ENCODE peak calls at places on chromosomes 4 and X, in four cellular contexts. H is IMR-90, F is H1, U is H9. X is an unnamed sample.

GRCh38 chrX:4851534-4851933 is 1138.1 kb upstream of the PRKX start:
- DNase-seq in U (no peak), F (no peak), H (no peak), X (no peak)

GRCh38 chr4:52907510-52907909 is 45.4 kb downstream of the RASL11B start:
- DNase-seq in U (no peak), H (peak; percentile 65), F (no peak), X (no peak)

GRCh38 chr4:144582975-144583374 is 63.0 kb upstream of the HHIP start:
- DNase-seq in F (no peak), H (peak; percentile 28), U (no peak), X (no peak)

GRCh38 chrX:154348646-154349358 is 25.6 kb downstream of the FLNA start:
- DNase-seq in F (no peak), H (no peak), U (no peak), X (peak; percentile 21)

GRCh38 chr4:68591204-68591603 is 15.1 kb upstream of the UGT2B17 start:
- DNase-seq in H (no peak), F (no peak), U (no peak), X (peak; percentile 35)

GRCh38 chrX:67296395-67296794 is 247.4 kb upstream of the AR start:
- DNase-seq in U (no peak), H (no peak), F (no peak), X (no peak)

GRCh38 chr4:88457307-88458090 is 580 bp downstream of the HERC5 start:
- DNase-seq in U (peak; percentile 64), F (no peak), H (no peak), X (peak; percentile 57)

GRCh38 chr4:25702848-25703247 is 47.2 kb downstream of the SLC34A2 start:
- DNase-seq in U (no peak), H (peak; percentile 67), F (no peak), X (peak; percentile 29)

GRCh38 chr4:100268807-100269206 is 78.5 kb upstream of the DDIT4L start:
- DNase-seq in H (no peak), U (no peak), F (no peak), X (no peak)

GRCh38 chr4:61896717-61897116 is 696.6 kb downstream of the ADGRL3 start:
- DNase-seq in F (no peak), H (no peak), U (no peak), X (no peak)

GRCh38 chr4:48538358-48538757 is 48.3 kb downstream of the ZAR1 start:
- DNase-seq in U (no peak), H (no peak), F (no peak), X (no peak)

GRCh38 chr4:182207806-182208483 is 35.3 kb upstream of the TENM3 start:
- DNase-seq in H (peak; percentile 94), F (no peak), U (no peak), X (peak; percentile 68)

GRCh38 chr4:17958185-17958584 is 63.4 kb downstream of the LCORL start:
- DNase-seq in U (no peak), H (peak; percentile 55), F (no peak), X (no peak)

GRCh38 chr4:54400802-54401201 is 171.7 kb downstream of the PDGFRA start:
- DNase-seq in H (peak; percentile 80), F (no peak), U (no peak), X (peak; percentile 14)

GRCh38 chrX:55030490-55031285 is at the start of gene ALAS2:
- DNase-seq in U (no peak), F (no peak), H (no peak), X (no peak)

GRCh38 chrX:40411350-40412111 is 169.2 kb upstream of the ATP6AP2 start:
- DNase-seq in F (no peak), H (no peak), U (peak; percentile 54), X (peak; percentile 48)

GRCh38 chrX:147884958-147885357 is 26.8 kb upstream of the FMR1 start:
- DNase-seq in H (no peak), F (no peak), U (no peak), X (no peak)

GRCh38 chrX:65994519-65995501 is 45.1 kb downstream of the VSIG4 start:
- DNase-seq in F (no peak), H (no peak), U (no peak), X (no peak)

GRCh38 chr4:182174979-182175378 is 68.2 kb upstream of the TENM3 start:
- DNase-seq in H (no peak), F (no peak), U (no peak), X (no peak)

GRCh38 chrX:120316587-120317283 is 5.5 kb upstream of the TMEM255A start:
- DNase-seq in U (no peak), F (no peak), H (peak; percentile 29), X (no peak)

GRCh38 chr4:107658400-107659326 is 61.4 kb downstream of the PAPSS1 start:
- DNase-seq in U (no peak), F (no peak), H (no peak), X (no peak)

GRCh38 chr4:60926624-60927023 is 273.5 kb upstream of the ADGRL3 start:
- DNase-seq in H (no peak), F (no peak), U (no peak), X (no peak)

GRCh38 chr4:4852591-4853362 is 6.7 kb upstream of the MSX1 start:
- DNase-seq in H (peak; percentile 76), F (peak; percentile 78), U (peak; percentile 72), X (peak; percentile 91)

GRCh38 chr4:159197260-159197884 is 94.5 kb downstream of the RAPGEF2 start:
- DNase-seq in H (no peak), U (no peak), F (no peak), X (no peak)

GRCh38 chrX:45758319-45758718 is 557.6 kb upstream of the DIPK2B start:
- DNase-seq in F (no peak), H (peak; percentile 93), U (no peak), X (no peak)

GRCh38 chr4:52843958-52844357 is 18.2 kb upstream of the RASL11B start:
- DNase-seq in H (no peak), U (no peak), F (no peak), X (no peak)

GRCh38 chrX:17328837-17329236 is 46.2 kb upstream of the NHS start:
- DNase-seq in H (no peak), U (no peak), F (no peak), X (no peak)

GRCh38 chrX:147378767-147379166 is 533.0 kb upstream of the FMR1 start:
- DNase-seq in F (no peak), H (no peak), U (no peak), X (no peak)

GRCh38 chrX:47217121-47217851 is 1.2 kb upstream of the CDK16 start:
- DNase-seq in H (peak; percentile 62), F (no peak), U (peak; percentile 53), X (peak; percentile 73)

GRCh38 chrX:132491191-132491590 is 2.4 kb upstream of the MBNL3 start:
- DNase-seq in U (no peak), F (no peak), H (no peak), X (peak; percentile 26)

DNA sequence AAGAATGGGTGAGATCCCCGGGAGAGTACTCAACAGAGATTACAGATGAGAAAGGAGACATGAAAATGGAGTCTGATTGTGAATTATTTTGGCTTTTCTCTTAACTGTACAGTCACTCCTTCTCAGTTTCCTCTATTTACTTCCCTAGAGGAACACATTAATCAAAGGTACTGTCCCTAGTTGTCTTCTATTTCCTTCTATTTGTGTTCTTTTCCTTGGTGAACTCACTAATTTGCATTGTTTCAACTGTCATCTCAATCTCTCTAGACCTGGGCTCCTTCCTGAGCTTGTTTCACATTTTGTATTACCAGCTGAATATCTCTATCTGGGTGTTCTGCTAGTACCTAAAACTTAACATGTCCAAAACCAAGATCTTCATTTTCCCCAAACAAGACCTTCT is 59.8 kb downstream of the ABCB7 start:
- DNase-seq in F (no peak), H (no peak), U (no peak), X (no peak)
- H3K56ac ChIP-seq in F (no peak overlapping the region), H (no peak overlapping the region), U (no peak overlapping the region), X (no peak overlapping the region)

GRCh38 chr4:102799816-102800215 is 27.5 kb downstream of the UBE2D3 start:
- DNase-seq in F (no peak), H (no peak), U (no peak), X (no peak)
- H3K56ac ChIP-seq in F (no peak overlapping the region), H (no peak overlapping the region), U (no peak overlapping the region), X (no peak overlapping the region)

DNA sequence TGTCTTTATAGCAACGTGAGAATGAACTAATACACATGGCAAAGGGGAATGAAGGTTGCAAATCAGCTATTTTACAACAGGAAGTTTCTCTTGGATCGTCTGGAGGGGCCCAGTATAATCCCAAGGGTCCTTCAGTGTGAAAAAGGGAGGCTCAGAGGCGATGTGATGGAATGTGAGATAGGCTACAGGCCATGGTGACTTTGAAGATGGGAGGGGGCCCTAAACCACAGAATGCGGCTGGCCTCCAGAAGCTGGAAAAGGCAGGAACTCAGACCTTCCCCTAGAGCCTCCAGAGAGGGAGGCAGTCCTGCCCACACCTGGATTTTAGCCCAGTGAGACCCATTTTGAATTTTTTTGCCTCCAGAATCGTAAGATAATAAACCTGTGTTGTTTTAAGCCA is 69.4 kb upstream of the PGM2 start:
- DNase-seq in H (no peak), U (no peak), F (no peak), X (peak; percentile 51)
- H3K56ac ChIP-seq in H (no peak overlapping the region), U (no peak overlapping the region), F (no peak overlapping the region), X (no peak overlapping the region)

GRCh38 chr4:665751-666435 is 8.2 kb downstream of the ATP5ME start:
- DNase-seq in F (no peak), H (no peak), U (no peak), X (no peak)

GRCh38 chr4:666436-666810 is 7.7 kb downstream of the ATP5ME start:
- DNase-seq in U (no peak), F (no peak), H (no peak), X (no peak)

GRCh38 chr4:663046-663437 is 11.0 kb downstream of the ATP5ME start:
- DNase-seq in H (no peak), U (no peak), F (no peak), X (no peak)

GRCh38 chr4:665381-665750 is 8.7 kb downstream of the ATP5ME start:
- DNase-seq in U (peak; percentile 16), F (no peak), H (no peak), X (no peak)

GRCh38 chr4:664713-665231 is 9.3 kb downstream of the ATP5ME start:
- DNase-seq in H (no peak), F (no peak), U (peak; percentile 24), X (no peak)
- H3K56ac ChIP-seq in H (no peak overlapping the region), F (no peak overlapping the region), U (no peak overlapping the region), X (no peak overlapping the region)

DNA sequence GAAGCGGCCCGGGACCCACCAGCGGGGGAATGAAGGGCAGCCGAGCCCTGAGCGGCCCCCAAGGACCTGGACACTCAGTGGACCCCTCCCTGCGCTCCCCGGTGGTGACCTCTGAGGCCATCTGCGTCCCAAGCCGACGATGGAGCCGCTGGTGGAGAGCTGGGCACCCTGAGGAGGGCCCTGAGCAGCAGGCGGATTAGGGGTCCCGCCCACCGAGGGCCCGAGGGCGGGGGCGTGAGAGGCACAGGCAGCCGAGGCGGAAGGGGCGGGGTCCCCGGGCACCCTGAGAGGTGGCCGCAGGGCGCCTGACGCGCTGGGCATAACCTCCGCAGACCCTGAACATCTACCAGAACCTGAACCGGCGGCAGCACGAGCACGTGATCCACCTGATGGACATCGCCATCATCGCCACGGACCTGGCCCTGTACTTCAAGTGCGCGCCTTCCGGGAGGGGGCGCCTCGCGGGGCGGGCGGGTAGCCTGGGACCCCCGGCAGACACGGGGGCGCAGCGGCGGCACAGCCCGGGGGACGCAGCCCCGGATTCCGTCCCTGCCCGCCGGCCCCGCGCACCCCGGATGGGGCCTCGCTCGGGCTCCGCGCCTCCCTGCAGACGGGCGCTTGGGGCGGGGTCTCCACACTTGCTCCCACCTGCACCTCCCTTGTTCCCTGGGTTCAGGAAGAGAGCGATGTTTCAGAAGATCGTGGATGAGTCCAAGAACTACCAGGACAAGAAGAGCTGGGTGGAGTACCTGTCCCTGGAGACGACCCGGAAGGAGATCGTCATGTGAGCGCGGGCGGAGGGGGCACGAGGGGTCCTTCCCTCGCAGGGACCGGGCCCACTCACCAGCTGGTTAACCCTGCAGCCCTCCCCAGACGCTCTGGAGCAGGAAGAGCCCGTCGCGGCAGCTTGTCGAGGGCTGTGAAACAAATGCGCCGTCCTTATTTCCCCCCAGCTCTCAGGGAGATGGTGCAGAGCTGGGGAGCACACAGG is 10.3 kb downstream of the ATP5ME start:
- DNase-seq in F (no peak), U (peak; percentile 82), H (no peak), X (peak; percentile 38)
- H3K56ac ChIP-seq in F (no peak overlapping the region), U (no peak overlapping the region), H (no peak overlapping the region), X (peak overlapping the region; percentile 84)